ENCODE peak calls at places on chromosomes 4 and X, in seven cellular contexts. F, Y, J, O, A, T and H are unnamed samples.

GRCh38 chr4:67087897-67088296 is 457.4 kb downstream of the CENPC start:
- DNase-seq in F (peak; percentile 13), Y (peak; percentile 18), J (peak; percentile 39), O (peak; percentile 78), A (peak; percentile 51), T (peak; percentile 10), H (peak; percentile 65)

GRCh38 chr4:85724801-85725548 is 250.0 kb downstream of the ARHGAP24 start:
- DNase-seq in F (peak; percentile 45), Y (no peak), J (no peak), O (no peak), A (no peak), T (no peak), H (peak; percentile 5)

GRCh38 chr4:185202984-185203379 is 818 bp downstream of the CFAP97 start:
- DNase-seq in F (no peak), Y (no peak), J (no peak), O (no peak), A (no peak), T (no peak), H (no peak)

GRCh38 chrX:139949703-139950102 is 15.6 kb downstream of the CXorf66 start:
- DNase-seq in F (no peak), Y (peak; percentile 9), J (no peak), O (peak; percentile 49), A (no peak), T (no peak), H (peak; percentile 58)

GRCh38 chrX:43882294-43882681 is at the start of gene MAOB:
- DNase-seq in F (peak; percentile 35), Y (no peak), J (peak; percentile 50), O (peak; percentile 57), A (peak; percentile 69), T (peak; percentile 82), H (peak; percentile 38)

GRCh38 chr4:101910786-101911373 is 120.3 kb downstream of the BANK1 start:
- DNase-seq in F (no peak), Y (no peak), J (no peak), O (no peak), A (no peak), T (no peak), H (no peak)

GRCh38 chrX:43218198-43218597 is 437.9 kb upstream of the MAOA start:
- DNase-seq in F (no peak), Y (no peak), J (no peak), O (no peak), A (peak; percentile 33), T (no peak), H (peak; percentile 64)

GRCh38 chrX:73877687-73878086 is 314.7 kb downstream of the CHIC1 start:
- DNase-seq in F (no peak), Y (no peak), J (no peak), O (peak; percentile 46), A (no peak), T (no peak), H (peak; percentile 91)

GRCh38 chr4:139530833-139531427 is 25.1 kb downstream of the SETD7 start:
- DNase-seq in F (peak; percentile 30), Y (peak; percentile 50), J (peak; percentile 67), O (peak; percentile 88), A (peak; percentile 61), T (peak; percentile 68), H (peak; percentile 80)

GRCh38 chrX:107627792-107628661 is at the start of gene PRPS1:
- DNase-seq in F (peak; percentile 95), Y (peak; percentile 96), J (peak; percentile 88), O (peak; percentile 97), A (peak; percentile 98), T (peak; percentile 84), H (peak; percentile 98)

GRCh38 chrX:23332888-23333821 is 1.5 kb upstream of the PTCHD1 start:
- DNase-seq in F (no peak), Y (no peak), J (no peak), O (peak; percentile 20), A (peak; percentile 48), T (peak; percentile 30), H (peak; percentile 69)

GRCh38 chrX:10656214-10656613 is 35.8 kb upstream of the MID1 start:
- DNase-seq in F (no peak), Y (no peak), J (no peak), O (no peak), A (no peak), T (no peak), H (no peak)

GRCh38 chrX:133333154-133333750 is 82.0 kb downstream of the GPC4 start:
- DNase-seq in F (no peak), Y (no peak), J (no peak), O (no peak), A (no peak), T (no peak), H (no peak)

GRCh38 chr4:80540785-80541469 is 205.4 kb downstream of the CFAP299 start:
- DNase-seq in F (peak; percentile 5), Y (no peak), J (no peak), O (no peak), A (no peak), T (no peak), H (no peak)

GRCh38 chr4:127788517-127788916 is 6.4 kb downstream of the HSPA4L start:
- DNase-seq in F (peak; percentile 3), Y (peak; percentile 14), J (no peak), O (peak; percentile 69), A (no peak), T (peak; percentile 21), H (peak; percentile 69)

GRCh38 chr4:76874176-76874575 is 23.8 kb downstream of the SOWAHB start:
- DNase-seq in F (peak; percentile 21), Y (no peak), J (no peak), O (peak; percentile 53), A (no peak), T (peak; percentile 15), H (no peak)

GRCh38 chr4:169174247-169174646 is 96.5 kb downstream of the SH3RF1 start:
- DNase-seq in F (no peak), Y (no peak), J (no peak), O (no peak), A (no peak), T (no peak), H (peak; percentile 15)

GRCh38 chr4:69124941-69125340 is 28.7 kb downstream of the UGT2B7 start:
- DNase-seq in F (no peak), Y (no peak), J (no peak), O (no peak), A (no peak), T (no peak), H (no peak)

GRCh38 chrX:24125028-24125612 is 24.4 kb upstream of the ZFX start:
- DNase-seq in F (no peak), Y (no peak), J (no peak), O (no peak), A (peak; percentile 63), T (no peak), H (no peak)

GRCh38 chrX:8815460-8816065 is 14.4 kb upstream of the FAM9A start:
- DNase-seq in F (peak; percentile 34), Y (peak; percentile 45), J (peak; percentile 66), O (peak; percentile 78), A (peak; percentile 66), T (peak; percentile 58), H (peak; percentile 74)

GRCh38 chr4:2713337-2713736 is 42.8 kb downstream of the TNIP2 start:
- DNase-seq in F (no peak), Y (no peak), J (no peak), O (no peak), A (no peak), T (no peak), H (no peak)

GRCh38 chrX:53340852-53341645 is 59.7 kb upstream of the IQSEC2 start:
- DNase-seq in F (no peak), Y (no peak), J (no peak), O (no peak), A (no peak), T (no peak), H (no peak)

GRCh38 chr4:74932832-74933561 is at the start of gene PARM1:
- DNase-seq in F (peak; percentile 76), Y (peak; percentile 72), J (peak; percentile 64), O (peak; percentile 96), A (peak; percentile 95), T (peak; percentile 58), H (peak; percentile 91)

GRCh38 chr4:8257854-8258253 is 11.7 kb upstream of the HTRA3 start:
- DNase-seq in F (no peak), Y (no peak), J (no peak), O (no peak), A (no peak), T (no peak), H (no peak)

GRCh38 chr4:8258813-8259212 is 10.7 kb upstream of the HTRA3 start:
- DNase-seq in F (no peak), Y (no peak), J (no peak), O (no peak), A (no peak), T (no peak), H (no peak)

GRCh38 chr4:8254076-8254475 is 15.5 kb upstream of the HTRA3 start:
- DNase-seq in F (no peak), Y (no peak), J (no peak), O (no peak), A (no peak), T (no peak), H (no peak)

GRCh38 chr4:8252301-8253173 is 17.0 kb upstream of the HTRA3 start:
- DNase-seq in F (no peak), Y (no peak), J (peak; percentile 30), O (no peak), A (peak; percentile 48), T (no peak), H (peak; percentile 60)

DNA sequence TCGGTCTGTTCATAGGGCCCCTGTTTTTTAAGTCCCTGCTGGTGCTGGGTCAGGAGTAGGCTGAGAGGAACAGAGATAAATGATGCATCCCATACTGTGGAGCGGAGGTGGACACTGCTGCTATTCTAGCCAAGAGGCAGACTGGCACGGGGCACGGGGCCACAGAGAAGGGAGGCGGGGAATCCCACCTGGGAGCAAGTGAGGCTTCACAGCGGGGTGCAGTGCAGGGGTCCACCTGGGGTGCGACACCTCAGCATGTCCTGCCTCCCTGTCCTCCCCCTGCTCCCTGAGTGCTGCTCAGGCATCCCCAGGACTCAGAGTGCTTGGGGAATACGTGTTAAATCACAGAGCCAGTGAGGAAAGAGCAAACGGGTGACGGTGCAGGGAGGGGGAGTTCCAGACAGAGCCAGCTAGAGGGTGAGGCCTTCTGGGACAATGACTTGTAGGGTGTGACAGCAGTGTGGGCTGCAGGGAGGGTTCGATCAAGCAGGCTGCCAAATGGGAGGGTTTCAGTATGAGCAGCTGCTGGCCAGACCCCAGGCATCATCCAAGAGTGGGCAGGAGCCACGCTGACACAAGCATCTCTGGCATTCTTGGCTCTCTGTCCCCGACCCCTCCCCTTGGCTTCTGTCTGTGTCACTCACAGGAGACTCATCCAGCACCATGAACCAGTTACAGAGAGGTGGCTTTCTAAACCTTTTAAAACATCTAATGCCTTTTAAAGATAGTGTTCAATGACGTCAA is 13.7 kb upstream of the HTRA3 start:
- DNase-seq in F (peak; percentile 87), Y (peak; percentile 56), J (no peak), O (no peak), A (no peak), T (no peak), H (peak; percentile 53)
- H3K4me2 ChIP-seq in F (no peak overlapping the region), Y (no peak overlapping the region), J (no peak overlapping the region), O (no peak overlapping the region), A (no peak overlapping the region), T (no peak overlapping the region), H (no peak overlapping the region)

GRCh38 chr4:138186264-138186663 is 55.9 kb downstream of the SLC7A11 start:
- DNase-seq in F (no peak), Y (no peak), J (no peak), O (no peak), A (no peak), T (no peak), H (peak; percentile 19)
- H3K4me2 ChIP-seq in F (no peak overlapping the region), Y (no peak overlapping the region), J (no peak overlapping the region), O (no peak overlapping the region), A (no peak overlapping the region), T (no peak overlapping the region), H (no peak overlapping the region)

GRCh38 chr4:98447648-98448047 is 186.5 kb downstream of the RAP1GDS1 start:
- DNase-seq in F (no peak), Y (no peak), J (no peak), O (peak; percentile 56), A (no peak), T (no peak), H (peak; percentile 35)
- H3K4me2 ChIP-seq in F (no peak overlapping the region), Y (no peak overlapping the region), J (no peak overlapping the region), O (no peak overlapping the region), A (no peak overlapping the region), T (no peak overlapping the region), H (no peak overlapping the region)

GRCh38 chr4:19945501-19945900 is 306.2 kb upstream of the SLIT2 start:
- DNase-seq in F (no peak), Y (no peak), J (no peak), O (no peak), A (no peak), T (no peak), H (peak; percentile 5)
- H3K4me2 ChIP-seq in F (peak overlapping the region; percentile 68), Y (no peak overlapping the region), J (no peak overlapping the region), O (no peak overlapping the region), A (no peak overlapping the region), T (peak overlapping the region; percentile 62), H (no peak overlapping the region)